ENCODE peak calls at places on chromosomes 1 and 21, in four cellular contexts. S, O, G and T are unnamed samples.

GRCh38 chr1:13892671-13893325 is 192.8 kb downstream of the PRDM2 start:
- DNase-seq in O (no peak), G (no peak), S (no peak), T (no peak)

GRCh38 chr21:37380349-37381323 is 14.1 kb downstream of the DYRK1A start:
- DNase-seq in O (no peak), S (no peak), G (no peak), T (no peak)

GRCh38 chr1:184437306-184437705 is 50.5 kb downstream of the C1orf21 start:
- DNase-seq in S (no peak), O (no peak), G (no peak), T (no peak)

GRCh38 chr1:62784509-62785365 is 805 bp downstream of the ATG4C start:
- DNase-seq in G (peak; percentile 1), S (peak; percentile 38), O (no peak), T (no peak)

GRCh38 chr1:30685796-30686165 is 37.6 kb downstream of the MATN1 start:
- DNase-seq in S (no peak), O (no peak), G (no peak), T (no peak)

GRCh38 chr1:115748396-115749130 is 20.0 kb downstream of the CASQ2 start:
- DNase-seq in S (peak; percentile 79), G (no peak), O (no peak), T (no peak)

GRCh38 chr1:181846681-181847080 is 214.8 kb downstream of the ZNF648 start:
- DNase-seq in O (no peak), S (no peak), G (no peak), T (no peak)

GRCh38 chr21:16773206-16773605 is 739.6 kb upstream of the CXADR start:
- DNase-seq in G (no peak), O (no peak), S (peak; percentile 39), T (no peak)

GRCh38 chr1:193176113-193176512 is 10.3 kb downstream of the B3GALT2 start:
- DNase-seq in S (peak; percentile 32), O (no peak), G (no peak), T (no peak)

GRCh38 chr21:15009964-15010363 is 54.8 kb downstream of the NRIP1 start:
- DNase-seq in O (no peak), G (no peak), S (peak; percentile 79), T (peak; percentile 34)

GRCh38 chr1:20148571-20149500 is 9.7 kb downstream of the PLA2G2F start:
- DNase-seq in G (no peak), O (no peak), S (no peak), T (no peak)

GRCh38 chr1:98046031-98046641 is 125.3 kb upstream of the DPYD start:
- DNase-seq in O (peak; percentile 40), G (peak; percentile 35), S (peak; percentile 46), T (no peak)

GRCh38 chr1:151342562-151342961 is 4.5 kb downstream of the RFX5 start:
- DNase-seq in O (peak; percentile 63), S (no peak), G (no peak), T (no peak)
- TF ChIP-seq CTCF in O (no peak), S (no peak), G (no peak), T (no peak)

GRCh38 chr1:200036616-200037270 is 9.2 kb downstream of the NR5A2 start:
- DNase-seq in S (no peak), O (no peak), G (no peak), T (no peak)
- TF ChIP-seq CTCF in S (no peak), O (no peak), G (no peak), T (no peak)

GRCh38 chr1:234607091-234608025 is 2.6 kb downstream of the IRF2BP2 start:
- DNase-seq in G (peak; percentile 50), O (peak; percentile 62), S (no peak), T (no peak)
- TF ChIP-seq CTCF in G (no peak), O (peak; percentile 24), S (peak; percentile 17), T (peak; percentile 21)

GRCh38 chr1:226384717-226385116 is 23.2 kb downstream of the PARP1 start:
- DNase-seq in O (no peak), G (no peak), S (no peak), T (no peak)

GRCh38 chr1:226384040-226384439 is 23.9 kb downstream of the PARP1 start:
- DNase-seq in O (no peak), G (no peak), S (no peak), T (no peak)

GRCh38 chr1:226381226-226381998 is 26.5 kb downstream of the PARP1 start:
- DNase-seq in O (no peak), S (no peak), G (no peak), T (no peak)

GRCh38 chr1:226378071-226378470 is 29.8 kb downstream of the PARP1 start:
- DNase-seq in S (no peak), G (no peak), O (no peak), T (no peak)

GRCh38 chr1:226382030-226382429 is 25.9 kb downstream of the PARP1 start:
- DNase-seq in O (no peak), G (no peak), S (no peak), T (no peak)
- TF ChIP-seq CTCF in O (no peak), G (no peak), S (no peak), T (no peak)

DNA sequence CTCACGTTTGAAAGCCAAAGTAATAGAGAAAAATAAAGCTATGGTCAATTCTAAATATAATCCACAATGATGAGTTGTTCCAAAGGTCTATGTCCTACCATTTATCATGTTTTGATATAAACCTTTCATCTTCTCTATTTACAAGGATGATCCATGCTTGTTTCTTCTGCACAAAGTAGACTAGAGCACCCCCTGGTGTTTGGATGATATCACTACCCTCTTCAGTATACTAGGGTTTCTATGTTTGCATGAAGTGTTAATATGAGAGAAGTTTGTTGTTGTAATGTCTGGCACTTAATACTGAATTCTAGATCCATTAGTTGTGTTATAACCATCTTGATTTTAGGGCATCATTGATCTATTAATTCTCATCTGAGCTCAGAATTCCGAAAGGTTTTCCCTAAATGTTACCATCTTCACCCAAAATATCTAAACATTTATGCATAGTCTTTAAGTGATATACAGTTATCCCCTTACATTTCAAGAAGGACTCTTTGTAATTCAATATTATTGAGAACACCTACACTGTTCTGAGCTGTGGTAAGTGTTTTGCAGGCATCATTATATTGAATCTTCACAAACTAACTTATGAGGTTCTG is 21.1 kb downstream of the CLDN8 start:
- DNase-seq in S (peak; percentile 15), O (no peak), G (peak; percentile 44), T (no peak)
- TF ChIP-seq CTCF in S (peak; percentile 29), O (peak; percentile 55), G (peak; percentile 49), T (peak; percentile 39)

GRCh38 chr1:153959454-153959853 is 1.0 kb upstream of the CRTC2 start:
- DNase-seq in S (no peak), O (no peak), G (no peak), T (no peak)

GRCh38 chr1:153958961-153959260 is 499 bp upstream of the CRTC2 start:
- DNase-seq in G (no peak), S (no peak), O (no peak), T (no peak)

GRCh38 chr1:153957744-153958110 is 685 bp downstream of the CRTC2 start:
- DNase-seq in G (peak; percentile 77), S (no peak), O (no peak), T (no peak)

GRCh38 chr1:153956997-153957715 is 1.3 kb downstream of the CRTC2 start:
- DNase-seq in O (no peak), S (no peak), G (no peak), T (no peak)

DNA sequence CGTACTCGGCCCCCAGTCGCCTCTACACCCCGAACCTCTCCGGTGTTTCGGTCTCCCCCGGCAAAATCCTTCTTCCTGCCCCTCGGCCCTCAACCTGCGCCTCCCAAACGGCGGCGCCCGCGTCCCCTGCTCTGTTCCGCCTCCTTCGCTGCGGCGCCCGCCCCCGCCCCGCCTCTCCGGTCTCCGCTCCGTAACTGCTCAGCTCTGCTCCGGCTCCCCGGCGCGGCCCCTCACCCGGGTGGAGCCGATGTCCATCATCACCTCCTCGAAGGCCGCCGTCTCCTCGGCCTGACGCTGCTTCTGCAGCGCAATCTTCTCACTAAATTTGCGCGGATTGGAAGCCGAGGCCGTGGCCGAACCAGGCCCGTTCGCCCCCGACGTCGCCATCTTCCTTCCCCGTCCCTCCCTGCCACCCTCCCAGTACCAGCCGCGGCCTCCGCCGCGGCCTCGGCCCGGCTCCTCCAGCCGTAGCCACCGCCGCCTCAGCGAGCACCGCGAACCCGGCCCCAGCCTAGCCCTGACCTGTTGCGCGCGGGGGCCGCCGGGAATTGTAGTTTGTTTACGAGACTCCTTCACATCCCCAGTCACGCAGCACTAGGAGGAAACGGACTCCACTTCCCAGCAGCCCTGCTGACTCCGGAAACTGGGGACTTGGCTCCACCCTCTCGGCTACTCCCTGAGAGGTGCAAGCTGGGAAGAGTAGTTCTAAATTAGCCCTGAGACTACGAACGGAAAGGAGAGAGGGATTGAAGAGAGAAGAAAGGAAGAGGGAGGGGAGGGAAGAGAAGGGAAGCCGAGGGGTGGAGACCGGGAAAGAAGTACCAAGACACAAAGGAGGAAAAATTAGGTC is at the start of gene CRTC2:
- DNase-seq in S (peak; percentile 99), G (peak; percentile 97), O (peak; percentile 100), T (peak; percentile 94)
- TF ChIP-seq CTCF in S (no peak), G (no peak), O (no peak), T (no peak)